ENCODE peak calls at places on chromosome X, in five cellular contexts. C is epithelial cell of esophagus, I is upper lobe of left lung, V is left ventricle myocardium inferior, O is chondrocyte. F is an unnamed sample.

GRCh38 chrX:43949669-43950068 is 23.5 kb downstream of the NDP start:
- DNase-seq in I (peak), V (peak), O (no peak), C (peak), F (peak)

GRCh38 chrX:23919706-23920320 is 12.0 kb downstream of the CXorf58 start:
- DNase-seq in O (no peak), C (no peak), V (no peak), I (no peak), F (no peak)

GRCh38 chrX:129144172-129145038 is 378.9 kb downstream of the SMARCA1 start:
- DNase-seq in O (no peak), V (no peak), I (no peak), C (no peak), F (no peak)

GRCh38 chrX:115452256-115452655 is 108.7 kb upstream of the PLS3 start:
- DNase-seq in I (no peak), V (no peak), C (peak), O (no peak), F (no peak)

GRCh38 chrX:128616933-128617332 is 564.7 kb upstream of the ACTRT1 start:
- DNase-seq in C (peak), I (no peak), O (no peak), V (no peak), F (no peak)

GRCh38 chrX:153981771-153982533 is 9.4 kb downstream of the TMEM187 start:
- DNase-seq in C (no peak), I (peak), V (peak), O (no peak), F (no peak)

GRCh38 chrX:153640736-153641574 is 6.0 kb upstream of the DUSP9 start:
- DNase-seq in V (no peak), I (no peak), O (peak), C (no peak), F (no peak)

GRCh38 chrX:24204958-24205357 is 55.4 kb downstream of the ZFX start:
- DNase-seq in O (no peak), I (no peak), V (no peak), C (no peak), F (no peak)

GRCh38 chrX:56618250-56618649 is 54.8 kb downstream of the UBQLN2 start:
- DNase-seq in V (no peak), O (no peak), C (no peak), I (no peak), F (no peak)

GRCh38 chrX:318739-319578 is at the start of gene GTPBP6:
- DNase-seq in V (peak), O (peak), C (peak), I (peak), F (peak)

GRCh38 chrX:123884809-123885408 is 25.1 kb downstream of the XIAP start:
- DNase-seq in V (no peak), O (no peak), C (peak), I (no peak), F (no peak)

GRCh38 chrX:65677954-65678469 is 10.6 kb downstream of the MSN start:
- DNase-seq in C (peak), O (no peak), V (no peak), I (peak), F (no peak)

GRCh38 chrX:116607766-116608165 is 145.0 kb upstream of the CT83 start:
- DNase-seq in V (no peak), O (no peak), C (peak), I (no peak), F (no peak)

GRCh38 chrX:42976729-42977366 is 198.9 kb upstream of the PPP1R2C start:
- DNase-seq in C (peak), I (no peak), O (no peak), V (no peak), F (no peak)

GRCh38 chrX:2177541-2177940 is 323.2 kb downstream of the DHRSX start:
- DNase-seq in O (no peak), C (no peak), I (no peak), V (no peak), F (no peak)

GRCh38 chrX:120677017-120677652 is 47.3 kb upstream of the C1GALT1C1 start:
- DNase-seq in C (no peak), I (no peak), V (no peak), O (no peak), F (no peak)

GRCh38 chrX:39309721-39310152 is 508.5 kb downstream of the MID1IP1 start:
- DNase-seq in V (peak), O (no peak), I (no peak), C (no peak), F (no peak)

GRCh38 chrX:1239681-1240142 is 27.3 kb upstream of the CRLF2 start:
- DNase-seq in V (peak), O (no peak), I (peak), C (no peak), F (no peak)

DNA sequence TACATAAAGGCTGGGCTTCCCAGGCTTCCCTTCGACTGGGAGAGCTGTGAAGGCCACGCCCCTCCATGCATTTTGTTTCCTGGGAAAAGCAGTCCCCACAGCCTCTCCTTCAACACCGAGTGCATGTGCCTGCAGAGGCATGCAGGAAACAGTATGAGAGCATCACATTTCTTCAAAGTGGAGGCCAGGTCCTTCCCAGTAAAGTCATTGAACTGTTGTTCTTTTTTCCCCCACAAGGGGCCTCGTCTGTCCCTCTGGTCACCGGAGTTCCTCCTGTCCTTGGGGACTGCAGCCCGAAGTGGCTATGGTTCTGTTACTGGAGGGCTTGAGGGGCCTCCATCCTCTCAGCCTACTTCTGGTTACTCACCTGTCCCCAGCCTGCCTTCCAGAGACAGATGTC is 56.0 kb downstream of the RAI2 start:
- DNase-seq in I (no peak), O (no peak), C (no peak), V (no peak), F (no peak)
- TF ChIP-seq CTCF in I (no peak), O (peak), C (no peak), V (no peak), F (no peak)

GRCh38 chrX:110466790-110467189 is 108.1 kb downstream of the RTL9 start:
- DNase-seq in I (no peak), V (no peak), C (no peak), O (no peak), F (no peak)

DNA sequence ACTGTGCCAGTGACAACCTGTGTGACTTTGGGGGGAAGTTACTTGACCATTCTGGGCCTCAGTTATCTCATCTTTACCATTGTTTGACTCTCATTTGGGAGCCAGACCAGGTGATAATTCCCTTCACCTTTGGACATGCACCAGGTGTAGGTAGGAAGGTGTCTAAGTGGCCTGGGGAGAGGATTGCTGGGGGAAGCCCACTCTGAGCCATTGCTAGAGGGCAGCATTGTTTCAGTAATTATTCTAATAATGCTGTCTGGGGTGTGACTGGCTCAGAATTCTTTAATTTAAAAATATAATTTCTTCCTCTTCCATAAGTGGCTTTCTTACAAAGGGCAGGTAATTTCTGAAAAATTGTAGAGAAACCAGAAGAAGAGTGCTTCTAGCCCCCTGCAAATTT is 104.3 kb downstream of the RTL9 start:
- DNase-seq in O (no peak), I (no peak), C (no peak), V (no peak), F (no peak)
- TF ChIP-seq CTCF in O (peak), I (no peak), C (no peak), V (no peak), F (no peak)

GRCh38 chrX:46547857-46548256 is 2.6 kb upstream of the ZNF674 start:
- DNase-seq in V (no peak), C (peak), I (no peak), O (no peak), F (no peak)

GRCh38 chrX:46549914-46550313 is 4.7 kb upstream of the ZNF674 start:
- DNase-seq in O (no peak), I (no peak), V (no peak), C (no peak), F (no peak)

GRCh38 chrX:46543441-46543840 is 1.8 kb downstream of the ZNF674 start:
- DNase-seq in O (no peak), V (no peak), C (no peak), I (no peak), F (no peak)

GRCh38 chrX:46545111-46546005 is at the start of gene ZNF674:
- DNase-seq in I (peak), O (peak), C (peak), V (peak), F (peak)
- TF ChIP-seq CTCF in I (peak), O (peak), C (peak), V (peak), F (no peak)

GRCh38 chrX:134294548-134294947 is 57.6 kb downstream of the CCDC160 start:
- DNase-seq in C (peak), V (no peak), I (no peak), O (no peak), F (no peak)
- TF ChIP-seq CTCF in C (peak), V (no peak), I (no peak), O (peak), F (no peak)